ENCODE peak calls at places on chromosome 12, in nine cellular contexts. D is ovary, P is endothelial cell, C is mesothelial cell of epicardium, Y is lung, A is GM20000, V is A549, B is Calu3, R is PC-9. O is an unnamed sample.

GRCh38 chr12:132672678-132673077 is 14.5 kb downstream of the POLE start:
- DNase-seq in D (no peak), P (no peak), C (no peak), Y (no peak), A (no peak), V (no peak), B (no peak), R (no peak), O (no peak)

GRCh38 chr12:76006028-76006916 is 25.3 kb downstream of the PHLDA1 start:
- DNase-seq in D (no peak), P (no peak), C (no peak), Y (no peak), A (no peak), V (no peak), B (no peak), R (no peak), O (no peak)

GRCh38 chr12:12331244-12331771 is 18.7 kb downstream of the MANSC1 start:
- DNase-seq in D (no peak), P (no peak), C (no peak), Y (no peak), A (no peak), V (no peak), B (no peak), R (peak), O (no peak)

GRCh38 chr12:99450231-99450630 is 197.3 kb upstream of the GARIN6 start:
- DNase-seq in D (no peak), P (no peak), C (no peak), Y (no peak), A (no peak), V (no peak), B (no peak), R (no peak), O (no peak)

GRCh38 chr12:55933158-55933798 is 2.3 kb downstream of the DGKA start:
- DNase-seq in D (no peak), P (no peak), C (no peak), Y (no peak), A (no peak), V (peak), B (peak), R (peak), O (no peak)

GRCh38 chr12:4664111-4664510 is 15.2 kb downstream of the NDUFA9 start:
- DNase-seq in D (no peak), P (no peak), C (no peak), Y (no peak), A (no peak), V (no peak), B (no peak), R (no peak), O (no peak)

GRCh38 chr12:64400041-64400440 is 4.2 kb upstream of the XPOT start:
- DNase-seq in D (no peak), P (no peak), C (no peak), Y (no peak), A (no peak), V (no peak), B (no peak), R (no peak), O (peak)

GRCh38 chr12:33628087-33628486 is 188.5 kb upstream of the SYT10 start:
- DNase-seq in D (no peak), P (no peak), C (no peak), Y (no peak), A (no peak), V (no peak), B (no peak), R (no peak), O (no peak)

GRCh38 chr12:31897791-31898503 is 61.3 kb upstream of the RESF1 start:
- DNase-seq in D (no peak), P (no peak), C (no peak), Y (no peak), A (no peak), V (no peak), B (peak), R (no peak), O (peak)

GRCh38 chr12:56220611-56221232 is 1.0 kb downstream of the RNF41 start:
- DNase-seq in D (no peak), P (no peak), C (no peak), Y (no peak), A (no peak), V (no peak), B (no peak), R (no peak), O (no peak)

GRCh38 chr12:20527396-20528154 is 159.2 kb downstream of the PDE3A start:
- DNase-seq in D (no peak), P (no peak), C (no peak), Y (no peak), A (no peak), V (peak), B (peak), R (no peak), O (no peak)

GRCh38 chr12:99915251-99916082 is 69.3 kb downstream of the ANKS1B start:
- DNase-seq in D (no peak), P (no peak), C (no peak), Y (no peak), A (no peak), V (peak), B (no peak), R (no peak), O (no peak)

GRCh38 chr12:68932701-68933563 is at the start of gene CPM:
- DNase-seq in D (peak), P (peak), C (peak), Y (peak), A (peak), V (peak), B (peak), R (peak), O (peak)

GRCh38 chr12:115709410-115710065 is 568.0 kb downstream of the MED13L start:
- DNase-seq in D (peak), P (no peak), C (no peak), Y (no peak), A (no peak), V (no peak), B (no peak), R (no peak), O (no peak)

GRCh38 chr12:91003737-91004136 is 1.0 kb downstream of the EPYC start:
- DNase-seq in D (no peak), P (no peak), C (no peak), Y (no peak), A (no peak), V (no peak), B (no peak), R (no peak), O (no peak)

GRCh38 chr12:32399373-32400113 is at the start of gene FGD4:
- DNase-seq in D (peak), P (peak), C (peak), Y (peak), A (peak), V (peak), B (peak), R (peak), O (peak)

GRCh38 chr12:26229910-26230309 is 34.5 kb downstream of the SSPN start:
- DNase-seq in D (no peak), P (no peak), C (no peak), Y (no peak), A (no peak), V (no peak), B (no peak), R (no peak), O (no peak)

GRCh38 chr12:49296836-49297694 is 2.1 kb downstream of the PRPH start:
- DNase-seq in D (no peak), P (no peak), C (no peak), Y (peak), A (peak), V (peak), B (peak), R (peak), O (peak)
- TF ChIP-seq CTCF in D (no peak), P (peak), C (peak), Y (no peak), A (no peak), V (no peak), B (peak), R (peak), O (peak)

DNA sequence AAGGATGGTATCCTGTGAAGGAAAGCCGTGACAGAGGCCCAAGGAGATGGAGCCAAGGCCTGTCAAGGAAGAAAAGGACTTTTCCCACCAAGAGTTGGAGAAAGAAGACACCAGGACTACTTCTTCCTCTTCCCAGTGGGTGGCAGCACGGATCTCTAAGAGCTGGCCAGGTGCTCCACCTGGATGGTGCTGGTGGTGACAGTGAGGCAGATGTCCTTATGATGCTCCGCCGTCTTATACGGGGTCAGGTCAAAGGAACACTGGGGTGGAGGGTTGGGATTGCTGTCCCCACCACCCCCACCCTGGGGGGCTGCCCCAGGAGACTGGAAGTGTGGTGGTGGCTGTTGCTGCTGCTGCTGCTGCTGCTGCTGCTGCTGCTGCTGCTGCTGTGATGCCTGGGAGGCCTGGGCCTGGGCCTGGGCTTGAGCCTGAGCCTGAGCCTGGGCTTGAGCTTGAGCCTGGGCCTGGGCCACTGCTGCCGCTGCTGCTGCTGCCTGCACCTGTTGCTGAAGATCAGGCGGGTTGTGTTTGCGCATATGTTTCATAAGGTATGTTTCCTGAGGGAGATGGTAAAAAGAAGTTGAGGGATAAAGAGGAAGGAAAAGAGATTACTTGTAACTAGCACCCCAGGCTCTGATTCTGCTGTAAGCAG is 4.8 kb upstream of the ING4 start:
- DNase-seq in D (no peak), P (no peak), C (no peak), Y (no peak), A (no peak), V (peak), B (peak), R (no peak), O (no peak)
- TF ChIP-seq CTCF in D (no peak), P (no peak), C (no peak), Y (no peak), A (peak), V (peak), B (peak), R (peak), O (peak)

GRCh38 chr12:113462880-113463745 is 8.6 kb downstream of the LHX5 start:
- DNase-seq in D (no peak), P (peak), C (no peak), Y (no peak), A (peak), V (no peak), B (no peak), R (no peak), O (no peak)

GRCh38 chr12:113465808-113466769 is 5.6 kb downstream of the LHX5 start:
- DNase-seq in D (no peak), P (no peak), C (no peak), Y (no peak), A (peak), V (no peak), B (no peak), R (no peak), O (no peak)

GRCh38 chr12:113463746-113464743 is 7.6 kb downstream of the LHX5 start:
- DNase-seq in D (no peak), P (no peak), C (no peak), Y (no peak), A (peak), V (no peak), B (no peak), R (no peak), O (no peak)

GRCh38 chr12:113466770-113467153 is 4.9 kb downstream of the LHX5 start:
- DNase-seq in D (no peak), P (no peak), C (no peak), Y (no peak), A (no peak), V (no peak), B (no peak), R (no peak), O (no peak)

DNA sequence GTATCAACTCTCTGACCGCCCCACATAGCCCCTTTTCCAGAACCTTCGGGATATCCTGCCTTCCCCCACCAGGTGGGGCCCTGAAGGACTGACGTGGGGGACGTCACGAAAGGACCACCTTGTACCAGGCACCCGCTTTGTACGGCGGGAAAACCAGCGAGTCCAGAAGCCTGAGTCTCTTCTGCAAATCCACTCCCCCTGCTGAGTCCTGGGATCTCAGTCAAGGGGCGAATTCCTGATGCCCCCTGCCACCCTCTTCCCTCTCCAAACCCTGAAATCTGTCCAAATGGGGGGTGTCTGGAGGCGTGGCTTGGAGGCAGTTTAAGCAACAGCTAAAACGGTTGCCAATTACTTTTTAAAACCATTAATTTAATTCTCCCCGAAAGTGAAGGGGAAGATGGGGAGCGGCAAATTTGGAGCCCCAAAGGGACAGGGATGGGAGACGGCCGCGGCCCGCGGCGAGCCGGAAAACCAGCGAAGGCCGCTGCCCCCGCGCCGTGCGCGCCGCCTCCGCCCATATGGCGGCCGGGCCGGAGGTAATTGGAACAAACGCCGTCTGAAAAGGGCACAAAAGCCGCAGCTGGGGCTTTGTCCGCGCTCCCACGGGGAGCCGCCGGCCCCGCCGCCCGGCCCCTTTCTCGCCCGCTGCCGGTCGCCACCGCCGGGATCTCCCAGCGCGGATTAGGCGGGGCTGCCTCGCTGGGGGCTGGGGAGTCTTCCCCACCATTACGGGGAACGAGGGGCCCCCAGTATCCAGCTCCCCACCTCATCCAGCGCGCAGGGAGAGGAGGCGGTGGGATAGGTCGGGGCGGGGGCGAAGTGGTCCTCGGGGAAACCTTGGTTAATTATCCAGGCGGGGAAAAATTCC is 6.6 kb downstream of the LHX5 start:
- DNase-seq in D (no peak), P (peak), C (no peak), Y (no peak), A (peak), V (no peak), B (no peak), R (no peak), O (no peak)
- TF ChIP-seq CTCF in D (no peak), P (no peak), C (no peak), Y (no peak), A (no peak), V (no peak), B (no peak), R (no peak), O (no peak)

DNA sequence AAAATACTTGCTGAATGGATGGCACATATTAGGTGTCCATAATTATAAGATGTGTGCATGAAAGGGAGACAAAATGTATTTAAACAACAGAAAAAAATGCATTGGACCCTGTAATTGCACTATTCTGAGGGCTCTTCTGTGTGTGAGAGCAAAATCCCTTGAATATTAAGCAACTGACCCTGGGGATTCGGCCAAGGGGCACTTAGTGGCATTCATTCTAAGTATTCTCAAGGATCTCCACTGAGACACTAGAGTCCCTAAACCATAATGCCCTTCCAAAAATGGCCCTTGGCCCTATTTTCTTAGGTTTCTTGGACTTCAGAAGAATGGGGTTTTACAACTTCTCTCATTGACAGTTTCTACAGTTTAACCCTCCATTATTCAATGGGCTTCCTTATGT is 388.6 kb downstream of the GLT1D1 start:
- DNase-seq in D (no peak), P (no peak), C (no peak), Y (peak), A (no peak), V (no peak), B (no peak), R (no peak), O (no peak)
- TF ChIP-seq CTCF in D (no peak), P (no peak), C (no peak), Y (no peak), A (no peak), V (no peak), B (no peak), R (no peak), O (no peak)

GRCh38 chr12:102917026-102917787 is at the start of gene PAH:
- DNase-seq in D (no peak), P (no peak), C (no peak), Y (no peak), A (peak), V (no peak), B (peak), R (no peak), O (peak)
- TF ChIP-seq CTCF in D (no peak), P (no peak), C (no peak), Y (no peak), A (no peak), V (no peak), B (no peak), R (no peak), O (peak)

O was measured in activated CD8-positive, alpha-beta T cell treated with anti-CD3 and anti-CD28 coated beads for 36 hours.